ENCODE peak calls at places on chromosomes 7 and 10, in six cellular contexts. B is NCI-H510A treated with DMSO at 0.1 percent for 48 hours; G is A549; V is stimulated activated CD8-positive, alpha-beta memory T cell treated with anti-CD3 and anti-CD28 coated beads, Interleukin-2, amount 100 ng/mL, for 1 hour; K is T-helper 9 cell; R is right cardiac atrium. I is an unnamed sample.
A peak's percentile ranks its signal among the peaks of the same experiment; 100 is the strongest.

GRCh38 chr10:35409094-35409582 is 72.8 kb downstream of the CCNY start:
- DNase-seq in B (peak; percentile 10), G (no peak), V (no peak), K (no peak), R (no peak), I (peak; percentile 57)

GRCh38 chr7:48109848-48110663 is 21.0 kb downstream of the UPP1 start:
- DNase-seq in B (peak; percentile 81), G (peak; percentile 75), V (peak; percentile 83), K (peak; percentile 90), R (peak; percentile 60), I (peak; percentile 88)

GRCh38 chr10:19706904-19707303 is 109.3 kb upstream of the PLXDC2 start:
- DNase-seq in B (no peak), G (no peak), V (no peak), K (no peak), R (no peak), I (no peak)

GRCh38 chr10:86659721-86660438 is 5.5 kb downstream of the OPN4 start:
- DNase-seq in B (no peak), G (no peak), V (no peak), K (no peak), R (no peak), I (no peak)

GRCh38 chr7:119959811-119960210 is 313.2 kb upstream of the KCND2 start:
- DNase-seq in B (no peak), G (no peak), V (no peak), K (no peak), R (no peak), I (peak; percentile 6)

GRCh38 chr7:422191-422885 is 97.3 kb downstream of the PDGFA start:
- DNase-seq in B (no peak), G (no peak), V (no peak), K (no peak), R (no peak), I (no peak)

GRCh38 chr10:6056411-6057135 is 5.6 kb downstream of the IL2RA start:
- DNase-seq in B (no peak), G (no peak), V (no peak), K (no peak), R (no peak), I (no peak)

GRCh38 chr7:91082854-91083495 is 181.3 kb upstream of the FZD1 start:
- DNase-seq in B (peak; percentile 24), G (no peak), V (no peak), K (no peak), R (no peak), I (peak; percentile 17)

GRCh38 chr7:142873281-142873784 is 12.2 kb downstream of the TRPV6 start:
- DNase-seq in B (no peak), G (peak; percentile 38), V (no peak), K (no peak), R (no peak), I (no peak)

GRCh38 chr10:114821293-114821914 is at the start of gene FHIP2A:
- DNase-seq in B (peak; percentile 87), G (peak; percentile 61), V (peak; percentile 62), K (peak; percentile 79), R (peak; percentile 81), I (peak; percentile 77)

GRCh38 chr7:46549347-46549746 is 628.3 kb upstream of the IGFBP3 start:
- DNase-seq in B (no peak), G (no peak), V (no peak), K (no peak), R (no peak), I (no peak)

GRCh38 chr10:16867556-16867955 is 50.3 kb upstream of the RSU1 start:
- DNase-seq in B (no peak), G (no peak), V (no peak), K (no peak), R (no peak), I (no peak)

GRCh38 chr7:64045301-64046040 is at the start of gene ZNF727:
- DNase-seq in B (peak; percentile 14), G (no peak), V (no peak), K (no peak), R (peak; percentile 81), I (no peak)

GRCh38 chr10:63666836-63667383 is 145.7 kb downstream of the REEP3 start:
- DNase-seq in B (no peak), G (no peak), V (no peak), K (no peak), R (no peak), I (peak; percentile 10)

GRCh38 chr10:52004342-52004949 is 305.1 kb upstream of the CSTF2T start:
- DNase-seq in B (peak; percentile 21), G (peak; percentile 38), V (no peak), K (no peak), R (no peak), I (peak; percentile 44)

GRCh38 chr10:10941106-10941505 is 76.6 kb upstream of the CELF2 start:
- DNase-seq in B (no peak), G (no peak), V (no peak), K (no peak), R (no peak), I (no peak)

GRCh38 chr7:521221-522070 is 1.8 kb upstream of the PDGFA start:
- DNase-seq in B (no peak), G (peak; percentile 44), V (no peak), K (no peak), R (peak; percentile 83), I (no peak)

GRCh38 chr7:14001139-14001538 is 11.7 kb upstream of the ETV1 start:
- DNase-seq in B (no peak), G (no peak), V (no peak), K (no peak), R (no peak), I (no peak)

GRCh38 chr7:101094791-101095375 is 9.6 kb downstream of the TRIM56 start:
- DNase-seq in B (peak; percentile 2), G (peak; percentile 60), V (no peak), K (no peak), R (no peak), I (no peak)

GRCh38 chr10:33329178-33329577 is 5.3 kb downstream of the NRP1 start:
- DNase-seq in B (no peak), G (no peak), V (no peak), K (no peak), R (no peak), I (no peak)

GRCh38 chr7:151304856-151305255 is 36.8 kb upstream of the NUB1 start:
- DNase-seq in B (peak; percentile 19), G (no peak), V (no peak), K (no peak), R (no peak), I (no peak)

GRCh38 chr10:90125966-90126600 is 424.7 kb downstream of the KIF20B start:
- DNase-seq in B (no peak), G (no peak), V (no peak), K (no peak), R (no peak), I (no peak)

GRCh38 chr7:158030566-158030965 is 557.1 kb downstream of the PTPRN2 start:
- DNase-seq in B (no peak), G (no peak), V (no peak), K (no peak), R (no peak), I (no peak)

GRCh38 chr7:32290015-32290414 is 200.2 kb downstream of the LSM5 start:
- DNase-seq in B (no peak), G (no peak), V (no peak), K (no peak), R (peak; percentile 49), I (no peak)

I was measured in RWPE1.